ENCODE peak calls at places on chromosomes 4 and X, in seven cellular contexts. A, F, S, Z, Y, I and T are unnamed samples.

GRCh38 chr4:123116412-123116811 is 194.0 kb upstream of the NUDT6 start:
- DNase-seq in A (no peak), F (no peak), S (no peak), Z (no peak), Y (no peak), I (no peak), T (no peak)

GRCh38 chr4:25879991-25880641 is 17.3 kb upstream of the SEL1L3 start:
- DNase-seq in A (no peak), F (no peak), S (no peak), Z (no peak), Y (no peak), I (no peak), T (no peak)

GRCh38 chrX:131812847-131813825 is 210.0 kb upstream of the STK26 start:
- DNase-seq in A (no peak), F (peak), S (no peak), Z (peak), Y (peak), I (no peak), T (no peak)

GRCh38 chr4:77805802-77806201 is 13.4 kb downstream of the CNOT6L start:
- DNase-seq in A (no peak), F (no peak), S (no peak), Z (no peak), Y (no peak), I (no peak), T (no peak)

GRCh38 chrX:18998653-18999052 is 14.7 kb upstream of the PHKA2 start:
- DNase-seq in A (no peak), F (no peak), S (no peak), Z (no peak), Y (no peak), I (no peak), T (no peak)

GRCh38 chr4:7850489-7850888 is 89.2 kb downstream of the AFAP1 start:
- DNase-seq in A (no peak), F (no peak), S (no peak), Z (no peak), Y (no peak), I (no peak), T (no peak)

GRCh38 chr4:30754021-30754420 is 33.9 kb downstream of the PCDH7 start:
- DNase-seq in A (no peak), F (no peak), S (no peak), Z (no peak), Y (no peak), I (no peak), T (no peak)

GRCh38 chr4:153115322-153116100 is 88.7 kb upstream of the TRIM2 start:
- DNase-seq in A (no peak), F (peak), S (no peak), Z (peak), Y (no peak), I (no peak), T (no peak)

GRCh38 chrX:85243155-85243554 is 424 bp downstream of the SATL1 start:
- DNase-seq in A (peak), F (peak), S (no peak), Z (no peak), Y (no peak), I (no peak), T (no peak)

GRCh38 chr4:52103314-52103713 is 52.2 kb downstream of the SPATA18 start:
- DNase-seq in A (peak), F (no peak), S (no peak), Z (no peak), Y (no peak), I (no peak), T (no peak)

GRCh38 chr4:11230888-11231287 is 197.8 kb downstream of the HS3ST1 start:
- DNase-seq in A (peak), F (no peak), S (no peak), Z (no peak), Y (no peak), I (no peak), T (no peak)

GRCh38 chrX:46408553-46409407 is 136.4 kb downstream of the ZNF674 start:
- DNase-seq in A (peak), F (peak), S (peak), Z (peak), Y (peak), I (no peak), T (no peak)